ENCODE peak calls at places on chromosome 13, in six cellular contexts. Y is H1, M is H9, R is mesenchymal stem cell, V is IMR-90, L is trophoblast cell. P is an unnamed sample.

GRCh38 chr13:59522652-59523051 is 641.1 kb downstream of the DIAPH3 start:
- DNase-seq in Y (no peak), M (no peak), R (no peak), V (no peak), L (no peak), P (no peak)

GRCh38 chr13:109541081-109541480 is 245.3 kb downstream of the IRS2 start:
- DNase-seq in Y (no peak), M (no peak), R (no peak), V (no peak), L (no peak), P (no peak)

GRCh38 chr13:97346097-97346496 is 87.9 kb upstream of the RAP2A start:
- DNase-seq in Y (no peak), M (no peak), R (no peak), V (no peak), L (no peak), P (no peak)

GRCh38 chr13:47039106-47039505 is 142.3 kb upstream of the HTR2A start:
- DNase-seq in Y (no peak), M (no peak), R (peak), V (peak), L (peak), P (no peak)

GRCh38 chr13:48580886-48581285 is 48.0 kb upstream of the RCBTB2 start:
- DNase-seq in Y (no peak), M (no peak), R (no peak), V (no peak), L (no peak), P (no peak)

GRCh38 chr13:38685974-38686571 is 804 bp upstream of the FREM2 start:
- DNase-seq in Y (no peak), M (peak), R (peak), V (no peak), L (peak), P (peak)

GRCh38 chr13:20118268-20119140 is 42.3 kb downstream of the GJA3 start:
- DNase-seq in Y (no peak), M (peak), R (peak), V (no peak), L (peak), P (no peak)

GRCh38 chr13:72886272-72887062 is 104.5 kb downstream of the PIBF1 start:
- DNase-seq in Y (no peak), M (no peak), R (no peak), V (peak), L (peak), P (no peak)

GRCh38 chr13:21970172-21970571 is 299.3 kb downstream of the FGF9 start:
- DNase-seq in Y (no peak), M (no peak), R (no peak), V (no peak), L (no peak), P (no peak)

GRCh38 chr13:97408938-97409337 is 25.0 kb upstream of the RAP2A start:
- DNase-seq in Y (no peak), M (no peak), R (no peak), V (no peak), L (no peak), P (no peak)

GRCh38 chr13:49220035-49220855 is at the start of gene MLNR:
- DNase-seq in Y (peak), M (peak), R (peak), V (no peak), L (peak), P (peak)

GRCh38 chr13:40306817-40307216 is 359.6 kb downstream of the FOXO1 start:
- DNase-seq in Y (no peak), M (no peak), R (no peak), V (no peak), L (no peak), P (no peak)

GRCh38 chr13:98366959-98367358 is 189.9 kb upstream of the RNF113B start:
- DNase-seq in Y (no peak), M (no peak), R (no peak), V (no peak), L (no peak), P (no peak)

GRCh38 chr13:58434943-58435342 is 803.4 kb downstream of the PCDH17 start:
- DNase-seq in Y (no peak), M (no peak), R (no peak), V (no peak), L (no peak), P (no peak)

GRCh38 chr13:113731192-113732175 is 27.5 kb upstream of the TMEM255B start:
- DNase-seq in Y (no peak), M (no peak), R (no peak), V (no peak), L (no peak), P (no peak)

GRCh38 chr13:47112205-47112896 is 215.5 kb upstream of the HTR2A start:
- DNase-seq in Y (no peak), M (peak), R (no peak), V (no peak), L (no peak), P (peak)

GRCh38 chr13:27022571-27023311 is 148.9 kb downstream of the USP12 start:
- DNase-seq in Y (no peak), M (peak), R (peak), V (peak), L (no peak), P (no peak)

GRCh38 chr13:95317037-95317989 is 16.1 kb upstream of the ABCC4 start:
- DNase-seq in Y (no peak), M (no peak), R (peak), V (no peak), L (no peak), P (no peak)
- H4K91ac ChIP-seq in Y (no peak), M (no peak), R (peak), V (no peak), L (no peak), P (no peak)

GRCh38 chr13:74274946-74275345 is 140.7 kb upstream of the KLF12 start:
- DNase-seq in Y (no peak), M (no peak), R (no peak), V (no peak), L (no peak), P (no peak)
- H4K91ac ChIP-seq in Y (no peak), M (no peak), R (no peak), V (no peak), L (no peak), P (no peak)

GRCh38 chr13:70034280-70034679 is 73.3 kb upstream of the ATXN8OS start:
- DNase-seq in Y (no peak), M (no peak), R (peak), V (no peak), L (peak), P (no peak)
- H4K91ac ChIP-seq in Y (no peak), M (no peak), R (no peak), V (no peak), L (no peak), P (no peak)

GRCh38 chr13:104085611-104086010 is 1019.4 kb upstream of the SLC10A2 start:
- DNase-seq in Y (no peak), M (no peak), R (peak), V (no peak), L (no peak), P (no peak)

GRCh38 chr13:104086205-104086604 is 1020.0 kb upstream of the SLC10A2 start:
- DNase-seq in Y (no peak), M (no peak), R (peak), V (peak), L (no peak), P (no peak)

DNA sequence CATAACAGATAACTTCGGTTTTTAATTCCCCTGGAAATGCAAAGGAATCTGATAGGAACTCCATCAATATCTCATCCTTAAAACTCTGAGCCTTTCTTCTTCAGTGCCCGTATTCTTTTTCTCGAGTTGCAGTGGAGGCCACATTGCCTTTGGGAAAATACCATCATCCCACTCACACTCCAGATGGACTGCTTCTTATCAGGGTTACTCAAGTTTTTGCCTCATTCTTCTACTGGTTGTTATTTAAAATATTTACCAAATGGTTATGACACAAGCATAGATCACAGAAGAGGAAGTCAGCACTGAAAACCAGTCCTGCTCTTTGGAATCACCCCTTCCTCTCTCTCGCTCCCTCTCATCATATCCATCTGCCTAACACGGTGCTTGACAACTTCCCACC is 1020.5 kb upstream of the SLC10A2 start:
- DNase-seq in Y (no peak), M (no peak), R (peak), V (peak), L (peak), P (no peak)
- H4K91ac ChIP-seq in Y (no peak), M (no peak), R (no peak), V (no peak), L (no peak), P (no peak)

DNA sequence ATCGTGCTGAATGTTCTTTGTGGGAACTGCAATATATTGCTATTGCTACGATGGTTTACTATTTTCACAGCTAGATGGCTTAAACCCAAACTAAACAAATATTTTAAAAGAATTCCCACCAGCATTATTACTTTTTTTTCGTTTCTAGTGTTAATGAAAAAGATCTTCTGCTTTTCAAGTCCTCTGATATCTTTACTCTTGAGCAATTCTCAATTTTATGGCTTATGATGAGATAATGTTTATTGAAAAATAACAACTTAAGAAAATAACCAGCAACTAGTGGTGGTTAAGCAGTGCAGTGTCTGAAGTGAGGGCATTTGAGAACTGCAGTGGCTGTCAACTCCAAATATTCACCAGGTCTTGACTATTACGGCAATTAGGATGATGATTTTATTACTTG is 360.4 kb downstream of the ENOX1 start:
- DNase-seq in Y (no peak), M (no peak), R (no peak), V (no peak), L (no peak), P (no peak)
- H4K91ac ChIP-seq in Y (no peak), M (no peak), R (no peak), V (no peak), L (no peak), P (no peak)

GRCh38 chr13:44266772-44267171 is 106.9 kb upstream of the SERP2 start:
- DNase-seq in Y (no peak), M (no peak), R (no peak), V (no peak), L (no peak), P (no peak)
- H4K91ac ChIP-seq in Y (no peak), M (no peak), R (no peak), V (no peak), L (no peak), P (peak)

P was measured in neuronal stem cell.